ENCODE peak calls at places on chromosomes 4 and X, in four cellular contexts. One of them, this sample, is unnamed.

GRCh38 chr4:117225441-117225840 is 140.1 kb upstream of the TRAM1L1 start:
- DNase-seq in PC-3: no peak
- DNase-seq in RWPE2: no peak
- DNase-seq in ovary: no peak
- DNase-seq in this sample: no peak

GRCh38 chr4:4413373-4413725 is 26.4 kb downstream of the NSG1 start:
- DNase-seq in PC-3: no peak
- DNase-seq in RWPE2: peak; percentile 28
- DNase-seq in ovary: no peak
- DNase-seq in this sample: no peak

GRCh38 chr4:139593091-139593564 is 37.1 kb upstream of the SETD7 start:
- DNase-seq in PC-3: no peak
- DNase-seq in RWPE2: no peak
- DNase-seq in ovary: peak; percentile 59
- DNase-seq in this sample: peak; percentile 23

GRCh38 chr4:77599378-77599777 is 6.2 kb upstream of the CXCL13 start:
- DNase-seq in PC-3: peak; percentile 67
- DNase-seq in RWPE2: no peak
- DNase-seq in ovary: no peak
- DNase-seq in this sample: no peak

GRCh38 chr4:153114771-153115321 is 89.4 kb upstream of the TRIM2 start:
- DNase-seq in PC-3: peak; percentile 83
- DNase-seq in RWPE2: no peak
- DNase-seq in ovary: no peak
- DNase-seq in this sample: peak; percentile 79

GRCh38 chr4:75736862-75737261 is 12.5 kb downstream of the USO1 start:
- DNase-seq in PC-3: no peak
- DNase-seq in RWPE2: no peak
- DNase-seq in ovary: no peak
- DNase-seq in this sample: no peak

GRCh38 chr4:161926033-161926828 is 237.6 kb downstream of the FSTL5 start:
- DNase-seq in PC-3: no peak
- DNase-seq in RWPE2: no peak
- DNase-seq in ovary: no peak
- DNase-seq in this sample: no peak

GRCh38 chr4:83850435-83850834 is 314.5 kb downstream of the GPAT3 start:
- DNase-seq in PC-3: peak; percentile 23
- DNase-seq in RWPE2: no peak
- DNase-seq in ovary: no peak
- DNase-seq in this sample: no peak

GRCh38 chrX:42752730-42753129 is 25.2 kb downstream of the PPP1R2C start:
- DNase-seq in PC-3: no peak
- DNase-seq in RWPE2: no peak
- DNase-seq in ovary: no peak
- DNase-seq in this sample: no peak

GRCh38 chr4:2924765-2925301 is 38.4 kb downstream of the NOP14 start:
- DNase-seq in PC-3: no peak
- DNase-seq in RWPE2: no peak
- DNase-seq in ovary: no peak
- DNase-seq in this sample: no peak

GRCh38 chrX:83022020-83022419 is 486.1 kb upstream of the POU3F4 start:
- DNase-seq in PC-3: peak; percentile 63
- DNase-seq in RWPE2: no peak
- DNase-seq in ovary: no peak
- DNase-seq in this sample: no peak

GRCh38 chr4:15457401-15458201 is 12.1 kb upstream of the CC2D2A start:
- DNase-seq in PC-3: peak; percentile 46
- DNase-seq in RWPE2: no peak
- DNase-seq in ovary: no peak
- DNase-seq in this sample: peak; percentile 40

GRCh38 chr4:61938250-61938846 is 738.2 kb downstream of the ADGRL3 start:
- DNase-seq in PC-3: no peak
- DNase-seq in RWPE2: no peak
- DNase-seq in ovary: no peak
- DNase-seq in this sample: no peak

DNA sequence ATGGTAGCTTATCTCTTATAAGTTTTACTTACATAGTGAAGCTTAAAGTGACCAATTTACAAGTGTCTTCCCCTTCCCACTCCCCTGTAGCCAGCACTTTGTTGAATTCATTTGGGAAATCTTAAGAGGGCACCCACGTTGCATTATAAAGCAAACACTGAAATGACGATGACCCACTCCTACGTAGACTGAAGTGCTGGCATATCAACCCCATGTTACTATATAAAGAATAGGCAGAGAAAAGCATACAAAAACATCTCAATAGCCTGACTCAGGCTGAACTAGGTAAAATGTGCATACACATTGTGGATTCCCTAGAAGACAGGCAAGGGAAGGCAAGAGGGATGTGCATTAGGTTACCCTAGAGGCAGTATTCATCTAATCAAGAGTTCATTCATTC is 313.4 kb downstream of the TENM3 start:
- DNase-seq in PC-3: no peak
- DNase-seq in RWPE2: no peak
- DNase-seq in ovary: no peak
- DNase-seq in this sample: no peak
- TF ChIP-seq CTCF in PC-3: no peak
- TF ChIP-seq CTCF in RWPE2: no peak
- TF ChIP-seq CTCF in ovary: no peak
- TF ChIP-seq CTCF in this sample: no peak

DNA sequence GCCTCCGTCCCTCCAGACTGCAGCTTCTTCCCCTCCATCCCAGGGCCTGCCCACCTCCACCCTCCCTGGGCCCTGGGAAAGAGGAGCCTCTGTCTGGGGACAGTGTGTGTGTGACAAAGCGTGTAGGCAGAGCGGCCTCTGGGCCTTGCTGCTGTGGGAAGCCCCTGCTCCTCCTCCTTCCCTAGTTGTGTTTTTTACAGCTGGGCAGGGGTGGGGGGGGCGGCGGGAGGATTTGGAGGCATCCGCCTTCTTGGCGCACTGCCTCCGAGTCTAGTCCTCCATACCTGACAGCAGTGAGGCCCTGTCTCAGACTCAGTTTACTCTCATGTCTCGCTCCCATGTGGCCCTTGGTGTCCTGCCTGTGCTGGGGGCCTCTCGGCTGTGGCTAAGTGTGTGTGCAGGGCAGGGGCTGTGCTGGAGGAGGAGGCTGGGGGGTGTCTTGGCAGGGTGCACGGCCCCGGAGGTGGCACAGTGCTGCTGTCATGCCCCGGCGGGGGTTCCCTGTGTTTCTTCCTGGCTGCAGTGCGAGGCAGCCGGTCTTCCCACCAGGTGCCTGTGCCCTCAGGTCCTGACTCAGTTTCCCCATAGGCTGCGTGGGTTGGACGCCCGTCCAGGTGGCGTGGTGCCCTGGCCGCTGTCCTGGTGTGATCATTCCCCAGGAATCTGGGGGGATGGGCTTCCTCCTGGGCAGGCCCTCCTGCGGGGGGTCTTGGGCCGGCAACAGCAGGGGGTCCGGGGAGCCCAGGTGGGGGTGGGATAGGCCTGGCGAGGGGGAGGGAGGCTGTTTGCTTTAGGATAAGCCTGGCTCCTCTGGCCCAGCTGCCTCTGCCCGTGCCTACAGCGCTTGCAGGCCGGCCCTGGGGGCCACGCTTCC is 7.0 kb downstream of the FGFRL1 start:
- DNase-seq in PC-3: no peak
- DNase-seq in RWPE2: no peak
- DNase-seq in ovary: no peak
- DNase-seq in this sample: no peak
- H3K4me1 ChIP-seq in PC-3: no peaks in the 10 kb centered on the region
- H3K4me1 ChIP-seq in RWPE2: no peaks in the 10 kb centered on the region
- H3K4me1 ChIP-seq in ovary: peaks cover 16% of the 10 kb centered on the region
- H3K4me1 ChIP-seq in this sample: no peaks in the 10 kb centered on the region

GRCh38 chrX:153793291-153793690 is 884 bp downstream of the IDH3G start:
- DNase-seq in PC-3: no peak
- DNase-seq in RWPE2: no peak
- DNase-seq in ovary: no peak
- DNase-seq in this sample: no peak
- H3K27ac ChIP-seq in PC-3: peak overlapping the region; percentile 78
- H3K27ac ChIP-seq in RWPE2: peak overlapping the region; percentile 48
- H3K27ac ChIP-seq in ovary: no peak overlapping the region
- H3K27ac ChIP-seq in this sample: peak overlapping the region; percentile 88

GRCh38 chr4:142881331-142881730 is 35.2 kb upstream of the INPP4B start:
- DNase-seq in PC-3: no peak
- DNase-seq in RWPE2: no peak
- DNase-seq in ovary: no peak
- DNase-seq in this sample: peak; percentile 52

GRCh38 chr4:142886566-142886965 is 40.5 kb upstream of the INPP4B start:
- DNase-seq in PC-3: no peak
- DNase-seq in RWPE2: no peak
- DNase-seq in ovary: no peak
- DNase-seq in this sample: no peak

GRCh38 chr4:142883433-142883832 is 37.3 kb upstream of the INPP4B start:
- DNase-seq in PC-3: peak; percentile 23
- DNase-seq in RWPE2: no peak
- DNase-seq in ovary: no peak
- DNase-seq in this sample: no peak
- TF ChIP-seq CTCF in PC-3: peak; percentile 70
- TF ChIP-seq CTCF in RWPE2: peak; percentile 39
- TF ChIP-seq CTCF in ovary: no peak
- TF ChIP-seq CTCF in this sample: peak; percentile 42

GRCh38 chrX:124354648-124355047 is 8.3 kb downstream of the SH2D1A start:
- DNase-seq in PC-3: peak; percentile 18
- DNase-seq in RWPE2: no peak
- DNase-seq in ovary: no peak
- DNase-seq in this sample: no peak
- H3K4me1 ChIP-seq in PC-3: peaks cover 16% of the 10 kb centered on the region
- H3K4me1 ChIP-seq in RWPE2: no peaks in the 10 kb centered on the region
- H3K4me1 ChIP-seq in ovary: no peaks in the 10 kb centered on the region
- H3K4me1 ChIP-seq in this sample: no peaks in the 10 kb centered on the region

DNA sequence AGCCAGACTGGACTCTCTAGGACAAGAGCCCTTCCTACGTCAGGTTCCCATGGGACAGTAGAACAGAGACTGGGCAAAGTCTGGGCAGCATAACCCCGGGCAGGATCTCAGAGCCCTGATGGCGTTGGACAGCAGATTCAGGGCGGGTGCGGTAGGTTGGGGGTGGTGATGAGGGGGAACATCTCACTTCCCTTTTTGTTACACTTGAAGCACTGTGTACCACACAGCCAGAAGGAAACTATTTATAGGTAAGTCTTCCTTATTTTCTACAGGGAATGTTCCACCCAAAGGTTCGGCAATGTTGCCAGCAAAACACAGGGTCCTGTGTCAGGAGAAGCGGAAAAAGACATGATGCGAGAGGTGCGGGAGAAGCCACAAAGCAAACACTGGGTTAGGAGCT is 54.3 kb downstream of the TSC22D3 start:
- DNase-seq in PC-3: no peak
- DNase-seq in RWPE2: no peak
- DNase-seq in ovary: no peak
- DNase-seq in this sample: no peak
- H3K27ac ChIP-seq in PC-3: no peak overlapping the region
- H3K27ac ChIP-seq in RWPE2: no peak overlapping the region
- H3K27ac ChIP-seq in ovary: no peak overlapping the region
- H3K27ac ChIP-seq in this sample: no peak overlapping the region

DNA sequence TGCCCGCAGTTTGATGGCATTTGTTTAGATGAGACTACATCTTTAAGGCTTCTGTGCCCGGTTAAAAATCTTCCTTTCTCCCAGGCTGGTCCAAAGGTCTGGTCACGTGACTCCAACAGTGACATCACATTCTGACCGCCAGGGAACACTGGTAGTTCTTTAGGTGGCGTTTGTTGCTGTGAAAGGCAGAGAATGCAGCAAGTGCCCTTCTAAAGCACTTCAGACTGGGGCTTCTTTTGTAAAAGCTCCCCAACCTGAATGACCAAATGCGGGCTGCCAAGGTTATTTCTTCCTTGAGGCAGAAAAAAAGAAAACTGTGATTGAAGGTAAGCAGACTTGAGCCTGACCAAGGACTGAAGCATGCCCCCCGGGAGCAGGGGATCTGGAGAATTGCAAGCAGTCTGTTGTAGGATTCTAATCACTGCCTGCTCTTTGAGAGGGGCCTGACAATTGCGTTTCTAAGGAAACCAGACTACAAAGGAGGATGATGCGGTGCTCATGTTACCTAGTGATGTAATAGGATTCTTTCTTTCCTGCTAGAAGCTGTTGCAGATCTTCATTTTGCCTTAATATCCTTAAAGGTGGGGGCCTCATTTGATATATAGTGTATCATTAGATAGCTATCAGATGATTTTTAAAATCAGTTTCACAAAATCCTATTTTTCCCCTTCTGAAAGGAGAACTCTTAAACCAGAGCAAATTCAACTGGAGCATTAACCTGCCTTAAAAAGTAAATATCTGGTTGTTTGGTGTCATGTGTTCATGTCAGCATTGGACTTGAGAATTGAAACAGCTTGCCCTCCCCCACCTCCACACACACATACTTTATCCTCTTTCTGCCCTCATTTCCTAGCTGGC is 133.1 kb downstream of the AKAP4 start:
- DNase-seq in PC-3: no peak
- DNase-seq in RWPE2: no peak
- DNase-seq in ovary: peak; percentile 21
- DNase-seq in this sample: no peak
- TF ChIP-seq CTCF in PC-3: no peak
- TF ChIP-seq CTCF in RWPE2: no peak
- TF ChIP-seq CTCF in ovary: no peak
- TF ChIP-seq CTCF in this sample: no peak

GRCh38 chr4:146051724-146052396 is 113.2 kb upstream of the ZNF827 start:
- DNase-seq in PC-3: peak; percentile 39
- DNase-seq in RWPE2: no peak
- DNase-seq in ovary: no peak
- DNase-seq in this sample: no peak

GRCh38 chr4:146054676-146055075 is 116.1 kb upstream of the ZNF827 start:
- DNase-seq in PC-3: no peak
- DNase-seq in RWPE2: no peak
- DNase-seq in ovary: no peak
- DNase-seq in this sample: peak; percentile 60

GRCh38 chr4:146053901-146054300 is 115.3 kb upstream of the ZNF827 start:
- DNase-seq in PC-3: no peak
- DNase-seq in RWPE2: no peak
- DNase-seq in ovary: no peak
- DNase-seq in this sample: no peak

DNA sequence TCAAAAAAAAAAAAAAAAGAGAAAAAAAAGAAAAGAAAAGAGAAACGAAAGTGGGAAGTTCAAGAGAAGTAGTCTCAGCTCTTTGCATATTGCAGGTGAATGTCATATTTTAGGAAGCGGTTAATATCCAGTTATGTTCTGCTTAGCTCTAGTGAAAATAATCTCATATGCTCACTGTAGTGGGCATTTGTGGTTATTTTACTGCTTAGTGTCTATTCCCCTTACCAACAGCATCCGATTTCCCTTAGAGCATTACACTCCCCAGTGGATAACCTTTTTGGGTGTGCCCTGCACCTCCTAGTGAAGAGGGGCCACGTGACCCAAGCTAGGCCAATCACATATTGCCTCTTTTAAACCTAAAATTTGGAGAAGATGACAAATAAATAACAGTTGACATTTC is 111.2 kb upstream of the ZNF827 start:
- DNase-seq in PC-3: no peak
- DNase-seq in RWPE2: no peak
- DNase-seq in ovary: no peak
- DNase-seq in this sample: no peak
- H3K4me1 ChIP-seq in PC-3: peaks cover 4% of the 10 kb centered on the region
- H3K4me1 ChIP-seq in RWPE2: peaks cover 14% of the 10 kb centered on the region
- H3K4me1 ChIP-seq in ovary: no peaks in the 10 kb centered on the region
- H3K4me1 ChIP-seq in this sample: no peaks in the 10 kb centered on the region

This sample was measured in foreskin keratinocyte.